ENCODE peak calls at places on chromosomes 12 and 14, in four cellular contexts. One of them, this sample, is unnamed.

GRCh38 chr12:55816876-55817351 is 610 bp downstream of the SARNP start:
- DNase-seq in HepG2: no peak
- DNase-seq in H1: peak
- DNase-seq in GM12878: no peak
- DNase-seq in this sample: peak

GRCh38 chr12:3976351-3976938 is 103.2 kb upstream of the PARP11 start:
- DNase-seq in HepG2: no peak
- DNase-seq in H1: no peak
- DNase-seq in GM12878: no peak
- DNase-seq in this sample: no peak

GRCh38 chr12:107236824-107237467 is 143.6 kb upstream of the CRY1 start:
- DNase-seq in HepG2: no peak
- DNase-seq in H1: no peak
- DNase-seq in GM12878: no peak
- DNase-seq in this sample: no peak

GRCh38 chr14:56340921-56341320 is 222.7 kb downstream of the PELI2 start:
- DNase-seq in HepG2: no peak
- DNase-seq in H1: no peak
- DNase-seq in GM12878: no peak
- DNase-seq in this sample: no peak

GRCh38 chr12:105596731-105597130 is 266.2 kb downstream of the C12orf75 start:
- DNase-seq in HepG2: no peak
- DNase-seq in H1: no peak
- DNase-seq in GM12878: no peak
- DNase-seq in this sample: no peak

GRCh38 chr12:127570793-127571360 is 696.1 kb upstream of the TMEM132C start:
- DNase-seq in HepG2: no peak
- DNase-seq in H1: no peak
- DNase-seq in GM12878: no peak
- DNase-seq in this sample: no peak

GRCh38 chr12:9798008-9798619 is 29.2 kb upstream of the KLRF1 start:
- DNase-seq in HepG2: peak
- DNase-seq in H1: no peak
- DNase-seq in GM12878: peak
- DNase-seq in this sample: no peak

GRCh38 chr14:57831981-57832380 is 33.9 kb downstream of the SLC35F4 start:
- DNase-seq in HepG2: no peak
- DNase-seq in H1: no peak
- DNase-seq in GM12878: no peak
- DNase-seq in this sample: no peak

GRCh38 chr12:54786081-54786480 is 68.2 kb upstream of the MUCL1 start:
- DNase-seq in HepG2: no peak
- DNase-seq in H1: no peak
- DNase-seq in GM12878: no peak
- DNase-seq in this sample: no peak

GRCh38 chr12:88572785-88573565 is 7.3 kb downstream of the KITLG start:
- DNase-seq in HepG2: no peak
- DNase-seq in H1: no peak
- DNase-seq in GM12878: no peak
- DNase-seq in this sample: no peak

GRCh38 chr12:131604859-131605258 is 106.0 kb upstream of the SFSWAP start:
- DNase-seq in HepG2: no peak
- DNase-seq in H1: no peak
- DNase-seq in GM12878: no peak
- DNase-seq in this sample: no peak

GRCh38 chr12:52004042-52004648 is 2.6 kb upstream of the TAMALIN start:
- DNase-seq in HepG2: peak
- DNase-seq in H1: peak
- DNase-seq in GM12878: no peak
- DNase-seq in this sample: peak

GRCh38 chr12:50220357-50221061 is 53.3 kb upstream of the CERS5 start:
- DNase-seq in HepG2: no peak
- DNase-seq in H1: no peak
- DNase-seq in GM12878: peak
- DNase-seq in this sample: peak

GRCh38 chr14:100424504-100425453 is 101.6 kb downstream of the SLC25A47 start:
- DNase-seq in HepG2: no peak
- DNase-seq in H1: no peak
- DNase-seq in GM12878: no peak
- DNase-seq in this sample: no peak

GRCh38 chr14:104984056-104984894 is 1.3 kb upstream of the CLBA1 start:
- DNase-seq in HepG2: no peak
- DNase-seq in H1: no peak
- DNase-seq in GM12878: no peak
- DNase-seq in this sample: no peak

GRCh38 chr12:103530352-103530751 is 34.6 kb upstream of the C12orf42 start:
- DNase-seq in HepG2: no peak
- DNase-seq in H1: no peak
- DNase-seq in GM12878: no peak
- DNase-seq in this sample: no peak

GRCh38 chr12:132154341-132154761 is 10.1 kb downstream of the NOC4L start:
- DNase-seq in HepG2: peak
- DNase-seq in H1: no peak
- DNase-seq in GM12878: no peak
- DNase-seq in this sample: no peak

GRCh38 chr12:54941659-54942058 is 42.9 kb downstream of the TESPA1 start:
- DNase-seq in HepG2: no peak
- DNase-seq in H1: no peak
- DNase-seq in GM12878: no peak
- DNase-seq in this sample: no peak

DNA sequence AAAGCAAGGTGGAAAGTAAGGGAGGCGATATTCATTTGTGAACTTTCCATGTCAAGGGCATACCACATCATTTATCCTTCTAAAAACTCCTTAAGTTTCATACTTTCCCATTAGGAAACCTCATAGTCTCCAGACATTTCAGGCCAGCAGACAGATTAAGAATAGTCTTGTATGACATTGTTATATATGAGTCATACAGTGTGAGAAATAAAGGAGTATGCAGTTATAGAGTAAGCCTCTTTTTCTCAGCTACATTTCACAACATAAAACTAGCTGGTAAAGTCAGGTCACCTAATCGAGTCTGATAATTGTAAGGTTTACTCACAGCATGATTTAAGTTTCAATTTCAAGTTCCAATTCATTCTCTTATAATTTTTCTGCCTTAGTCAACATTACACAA is 164.3 kb downstream of the GRIP1 start:
- DNase-seq in HepG2: no peak
- DNase-seq in H1: no peak
- DNase-seq in GM12878: no peak
- DNase-seq in this sample: no peak
- TF ChIP-seq TCF12 in HepG2: no peak
- TF ChIP-seq TCF12 in H1: no peak
- TF ChIP-seq TCF12 in GM12878: no peak
- TF ChIP-seq TCF12 in this sample: no peak

GRCh38 chr14:36810209-36810608 is 148.5 kb downstream of the PAX9 start:
- DNase-seq in HepG2: no peak
- DNase-seq in H1: no peak
- DNase-seq in GM12878: no peak
- DNase-seq in this sample: no peak

GRCh38 chr14:36807727-36808126 is 146.1 kb downstream of the PAX9 start:
- DNase-seq in HepG2: no peak
- DNase-seq in H1: no peak
- DNase-seq in GM12878: no peak
- DNase-seq in this sample: no peak

GRCh38 chr14:36805116-36805515 is 143.5 kb downstream of the PAX9 start:
- DNase-seq in HepG2: no peak
- DNase-seq in H1: peak
- DNase-seq in GM12878: no peak
- DNase-seq in this sample: no peak
- TF ChIP-seq CHD2 in HepG2: no peak
- TF ChIP-seq CHD2 in H1: no peak
- TF ChIP-seq CHD2 in GM12878: no peak
- TF ChIP-seq CHD2 in this sample: no peak

GRCh38 chr14:96916751-96917150 is 119.6 kb downstream of the VRK1 start:
- DNase-seq in HepG2: no peak
- DNase-seq in H1: no peak
- DNase-seq in GM12878: no peak
- DNase-seq in this sample: no peak

GRCh38 chr14:96914729-96915128 is 117.5 kb downstream of the VRK1 start:
- DNase-seq in HepG2: no peak
- DNase-seq in H1: no peak
- DNase-seq in GM12878: no peak
- DNase-seq in this sample: no peak

GRCh38 chr14:96915478-96915877 is 118.3 kb downstream of the VRK1 start:
- DNase-seq in HepG2: no peak
- DNase-seq in H1: no peak
- DNase-seq in GM12878: no peak
- DNase-seq in this sample: no peak

GRCh38 chr14:96920023-96920422 is 122.8 kb downstream of the VRK1 start:
- DNase-seq in HepG2: no peak
- DNase-seq in H1: no peak
- DNase-seq in GM12878: no peak
- DNase-seq in this sample: no peak

DNA sequence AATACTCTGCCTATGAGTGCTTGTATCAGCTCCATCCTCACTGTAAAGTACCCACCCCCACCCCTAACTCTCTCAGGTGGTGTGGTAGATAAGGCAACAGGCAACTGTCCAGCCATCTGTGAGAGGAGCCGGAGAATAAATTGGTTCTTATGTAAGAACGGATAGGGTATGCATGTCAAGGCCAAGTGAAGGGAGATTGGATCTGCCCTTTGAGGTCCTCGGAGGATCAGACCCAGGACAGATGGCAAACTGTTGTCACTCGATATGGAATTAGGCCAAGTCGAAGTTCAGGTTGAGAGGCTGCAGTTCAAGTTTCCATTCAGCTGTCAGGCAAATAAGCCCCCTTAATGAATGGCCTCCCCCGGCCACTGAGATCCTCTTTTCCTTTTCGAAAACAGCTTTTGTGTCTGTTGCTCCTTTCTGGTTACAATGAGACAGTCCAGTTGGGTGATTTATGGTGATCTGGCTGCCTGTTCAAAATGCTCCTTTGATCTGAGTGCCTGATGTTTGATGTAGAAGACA is 120.3 kb downstream of the VRK1 start:
- DNase-seq in HepG2: no peak
- DNase-seq in H1: no peak
- DNase-seq in GM12878: no peak
- DNase-seq in this sample: no peak
- TF ChIP-seq EP300 in HepG2: no peak
- TF ChIP-seq EP300 in H1: no peak
- TF ChIP-seq EP300 in GM12878: no peak
- TF ChIP-seq EP300 in this sample: no peak

GRCh38 chr12:94099191-94099983 is 49.0 kb upstream of the PLXNC1 start:
- DNase-seq in HepG2: no peak
- DNase-seq in H1: no peak
- DNase-seq in GM12878: no peak
- DNase-seq in this sample: peak
- TF ChIP-seq TCF12 in HepG2: no peak
- TF ChIP-seq TCF12 in H1: no peak
- TF ChIP-seq TCF12 in GM12878: no peak
- TF ChIP-seq TCF12 in this sample: peak

DNA sequence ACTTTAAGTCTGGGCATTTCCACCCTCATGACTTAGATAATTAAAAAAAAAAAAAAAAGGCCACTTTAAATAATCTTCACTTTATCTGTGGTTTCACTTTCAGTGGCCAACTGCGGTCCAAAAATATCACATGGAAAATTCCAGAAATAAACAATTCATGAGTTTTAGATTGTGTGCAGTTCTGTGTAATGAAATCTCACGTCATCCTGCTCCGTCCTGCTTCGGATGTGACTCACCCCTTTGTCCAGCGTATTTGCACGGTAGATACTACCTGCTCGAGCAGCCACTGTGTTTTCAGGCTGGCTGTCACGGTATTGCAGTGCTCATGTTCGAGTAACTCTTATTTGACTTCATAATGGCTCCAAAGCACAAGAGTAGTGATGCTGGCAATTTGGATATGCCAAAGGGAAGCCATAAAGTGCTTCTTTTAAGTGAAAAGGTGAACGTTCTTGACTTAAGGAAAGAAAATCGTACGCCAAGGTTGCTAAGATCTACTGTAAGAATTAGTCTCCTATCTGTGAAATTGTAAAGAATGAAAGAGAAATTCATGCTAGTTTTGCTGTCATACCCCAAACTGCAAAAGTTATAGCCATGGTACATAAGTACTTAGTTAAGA is 2.4 kb downstream of the E2F7 start:
- DNase-seq in HepG2: no peak
- DNase-seq in H1: no peak
- DNase-seq in GM12878: peak
- DNase-seq in this sample: no peak
- TF ChIP-seq CHD2 in HepG2: no peak
- TF ChIP-seq CHD2 in H1: no peak
- TF ChIP-seq CHD2 in GM12878: no peak
- TF ChIP-seq CHD2 in this sample: no peak

GRCh38 chr14:53807580-53807979 is 149.0 kb downstream of the BMP4 start:
- DNase-seq in HepG2: peak
- DNase-seq in H1: no peak
- DNase-seq in GM12878: no peak
- DNase-seq in this sample: no peak
- TF ChIP-seq EP300 in HepG2: no peak
- TF ChIP-seq EP300 in H1: no peak
- TF ChIP-seq EP300 in GM12878: no peak
- TF ChIP-seq EP300 in this sample: no peak